ENCODE peak calls at places on chromosomes 12 and 14, in four cellular contexts. One of them, this sample, is unnamed. For H3K4me1, the result is how much of the 10 kb centered on the place peaks cover.

GRCh38 chr14:102944448-102945330 is 22.2 kb downstream of the AMN start:
- DNase-seq in GM12878: no peak
- DNase-seq in A549: no peak
- DNase-seq in HepG2: no peak
- DNase-seq in this sample: no peak

GRCh38 chr12:115341442-115341841 is 657.5 kb upstream of the TBX3 start:
- DNase-seq in GM12878: no peak
- DNase-seq in A549: peak
- DNase-seq in HepG2: no peak
- DNase-seq in this sample: no peak

GRCh38 chr12:105385141-105385540 is 54.6 kb downstream of the C12orf75 start:
- DNase-seq in GM12878: no peak
- DNase-seq in A549: no peak
- DNase-seq in HepG2: no peak
- DNase-seq in this sample: no peak

GRCh38 chr12:108337235-108338223 is 1.6 kb downstream of the CMKLR1 start:
- DNase-seq in GM12878: no peak
- DNase-seq in A549: peak
- DNase-seq in HepG2: peak
- DNase-seq in this sample: peak

GRCh38 chr12:132456186-132456943 is 33.6 kb upstream of the FBRSL1 start:
- DNase-seq in GM12878: no peak
- DNase-seq in A549: no peak
- DNase-seq in HepG2: no peak
- DNase-seq in this sample: no peak

GRCh38 chr14:101072945-101073597 is 169.5 kb upstream of the RTL1 start:
- DNase-seq in GM12878: no peak
- DNase-seq in A549: peak
- DNase-seq in HepG2: peak
- DNase-seq in this sample: peak

GRCh38 chr12:27573972-27574371 is 50.0 kb downstream of the PPFIBP1 start:
- DNase-seq in GM12878: no peak
- DNase-seq in A549: peak
- DNase-seq in HepG2: no peak
- DNase-seq in this sample: no peak

GRCh38 chr12:132279184-132279889 is 50.1 kb downstream of the GALNT9 start:
- DNase-seq in GM12878: no peak
- DNase-seq in A549: peak
- DNase-seq in HepG2: peak
- DNase-seq in this sample: peak

GRCh38 chr12:53729659-53730058 is 2.4 kb upstream of the CALCOCO1 start:
- DNase-seq in GM12878: no peak
- DNase-seq in A549: peak
- DNase-seq in HepG2: peak
- DNase-seq in this sample: no peak

GRCh38 chr14:86288336-86288735 is 758.4 kb downstream of the FLRT2 start:
- DNase-seq in GM12878: no peak
- DNase-seq in A549: no peak
- DNase-seq in HepG2: no peak
- DNase-seq in this sample: no peak

GRCh38 chr12:2974560-2974971 is 15.4 kb downstream of the TEAD4 start:
- DNase-seq in GM12878: no peak
- DNase-seq in A549: no peak
- DNase-seq in HepG2: no peak
- DNase-seq in this sample: no peak

GRCh38 chr14:63614964-63615363 is 26.7 kb downstream of the WDR89 start:
- DNase-seq in GM12878: no peak
- DNase-seq in A549: no peak
- DNase-seq in HepG2: no peak
- DNase-seq in this sample: no peak

GRCh38 chr12:389138-390096 is at the start of gene KDM5A:
- DNase-seq in GM12878: peak
- DNase-seq in A549: peak
- DNase-seq in HepG2: peak
- DNase-seq in this sample: peak

GRCh38 chr12:120358412-120359158 is 10.4 kb downstream of the MSI1 start:
- DNase-seq in GM12878: no peak
- DNase-seq in A549: no peak
- DNase-seq in HepG2: no peak
- DNase-seq in this sample: no peak

GRCh38 chr12:32983332-32983731 is 86.8 kb upstream of the PKP2 start:
- DNase-seq in GM12878: no peak
- DNase-seq in A549: no peak
- DNase-seq in HepG2: no peak
- DNase-seq in this sample: no peak

GRCh38 chr12:127459687-127460086 is 807.3 kb upstream of the TMEM132C start:
- DNase-seq in GM12878: no peak
- DNase-seq in A549: peak
- DNase-seq in HepG2: no peak
- DNase-seq in this sample: no peak

GRCh38 chr12:100267603-100268281 is 765 bp downstream of the SCYL2 start:
- DNase-seq in GM12878: no peak
- DNase-seq in A549: no peak
- DNase-seq in HepG2: peak
- DNase-seq in this sample: no peak

GRCh38 chr14:104363891-104364760 is 215.4 kb upstream of the C14orf180 start:
- DNase-seq in GM12878: no peak
- DNase-seq in A549: no peak
- DNase-seq in HepG2: no peak
- DNase-seq in this sample: no peak
- TF ChIP-seq POLR2AphosphoS2 in GM12878: no peak
- TF ChIP-seq POLR2AphosphoS2 in A549: no peak
- TF ChIP-seq POLR2AphosphoS2 in HepG2: no peak
- TF ChIP-seq POLR2AphosphoS2 in this sample: no peak

DNA sequence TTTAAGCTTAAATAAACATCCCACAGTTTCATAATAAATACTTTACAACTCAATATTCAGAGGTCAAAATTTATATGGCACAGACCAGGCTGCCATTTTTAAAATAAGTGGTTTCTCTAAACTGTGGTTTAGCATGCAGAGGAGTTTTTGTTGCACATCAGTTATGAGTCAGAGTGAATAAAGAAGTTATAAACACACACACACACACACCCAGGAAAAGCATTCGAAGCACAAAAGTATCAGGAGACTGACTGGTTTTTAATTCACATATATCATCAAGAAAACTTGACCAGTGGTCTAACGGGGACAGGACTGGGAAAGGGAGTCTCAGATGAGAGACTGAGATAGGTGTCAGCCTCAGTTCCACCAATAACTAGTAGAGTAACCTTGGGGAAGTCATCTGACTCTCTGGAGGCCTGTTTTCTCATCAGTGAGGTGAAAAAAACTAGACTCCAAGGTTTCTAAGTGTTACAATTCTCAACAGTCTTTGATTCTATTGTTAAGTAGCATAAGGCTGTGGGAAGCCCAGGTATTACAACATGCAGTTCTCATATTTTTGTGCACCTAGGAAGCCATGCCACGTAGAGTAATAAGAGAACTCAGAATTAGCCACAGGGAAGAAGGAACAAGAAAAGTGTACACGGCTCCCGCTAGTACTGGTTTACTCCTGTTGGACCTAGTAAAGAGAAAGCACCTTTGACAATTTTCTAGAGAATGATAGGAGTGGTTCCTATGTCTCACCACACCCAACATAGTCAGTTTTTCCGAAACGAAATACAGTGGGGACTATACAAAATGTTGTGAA is 5.2 kb downstream of the PPTC7 start:
- DNase-seq in GM12878: peak
- DNase-seq in A549: peak
- DNase-seq in HepG2: no peak
- DNase-seq in this sample: peak
- H3K4me1 ChIP-seq in GM12878: under half
- H3K4me1 ChIP-seq in A549: half or more
- H3K4me1 ChIP-seq in HepG2: half or more
- H3K4me1 ChIP-seq in this sample: under half

GRCh38 chr12:20528208-20528607 is 159.9 kb downstream of the PDE3A start:
- DNase-seq in GM12878: no peak
- DNase-seq in A549: peak
- DNase-seq in HepG2: no peak
- DNase-seq in this sample: no peak
- TF ChIP-seq CHD4 in GM12878: no peak
- TF ChIP-seq CHD4 in A549: no peak
- TF ChIP-seq CHD4 in HepG2: no peak
- TF ChIP-seq CHD4 in this sample: no peak

GRCh38 chr12:21879312-21879711 is 61.9 kb downstream of the ABCC9 start:
- DNase-seq in GM12878: no peak
- DNase-seq in A549: no peak
- DNase-seq in HepG2: no peak
- DNase-seq in this sample: no peak

GRCh38 chr12:21884942-21885341 is 56.3 kb downstream of the ABCC9 start:
- DNase-seq in GM12878: no peak
- DNase-seq in A549: no peak
- DNase-seq in HepG2: no peak
- DNase-seq in this sample: no peak

GRCh38 chr12:21877583-21877982 is 63.6 kb downstream of the ABCC9 start:
- DNase-seq in GM12878: no peak
- DNase-seq in A549: no peak
- DNase-seq in HepG2: no peak
- DNase-seq in this sample: no peak

GRCh38 chr12:21882635-21883034 is 58.6 kb downstream of the ABCC9 start:
- DNase-seq in GM12878: no peak
- DNase-seq in A549: no peak
- DNase-seq in HepG2: no peak
- DNase-seq in this sample: no peak

DNA sequence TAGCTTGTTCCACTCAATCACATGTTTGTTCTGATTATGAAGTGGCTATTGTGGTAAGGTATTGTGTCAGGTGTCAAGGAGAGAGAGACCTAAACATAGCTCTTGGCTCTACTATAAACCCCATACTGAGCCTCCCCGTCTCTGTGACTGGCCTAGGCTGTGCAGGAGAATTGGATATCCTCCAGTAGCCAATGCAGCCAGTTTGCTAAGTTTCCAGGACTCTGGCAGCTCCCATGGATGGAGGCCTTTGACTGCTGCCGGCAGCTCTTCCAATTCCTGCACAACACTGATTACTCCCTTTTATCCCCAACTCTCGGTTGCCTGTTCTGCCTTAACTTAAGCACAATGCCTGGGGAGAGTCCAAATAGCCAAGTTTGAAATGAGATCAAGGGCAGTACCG is 59.3 kb downstream of the ABCC9 start:
- DNase-seq in GM12878: no peak
- DNase-seq in A549: no peak
- DNase-seq in HepG2: no peak
- DNase-seq in this sample: no peak
- TF ChIP-seq POLR2AphosphoS2 in GM12878: no peak
- TF ChIP-seq POLR2AphosphoS2 in A549: no peak
- TF ChIP-seq POLR2AphosphoS2 in HepG2: no peak
- TF ChIP-seq POLR2AphosphoS2 in this sample: no peak

GRCh38 chr14:34203271-34203722 is 252.4 kb upstream of the EGLN3 start:
- DNase-seq in GM12878: no peak
- DNase-seq in A549: peak
- DNase-seq in HepG2: no peak
- DNase-seq in this sample: no peak

GRCh38 chr14:34204774-34205173 is 253.9 kb upstream of the EGLN3 start:
- DNase-seq in GM12878: no peak
- DNase-seq in A549: no peak
- DNase-seq in HepG2: no peak
- DNase-seq in this sample: no peak

GRCh38 chr14:34205799-34206198 is 254.9 kb upstream of the EGLN3 start:
- DNase-seq in GM12878: no peak
- DNase-seq in A549: no peak
- DNase-seq in HepG2: no peak
- DNase-seq in this sample: no peak

GRCh38 chr14:34199585-34199984 is 248.7 kb upstream of the EGLN3 start:
- DNase-seq in GM12878: no peak
- DNase-seq in A549: no peak
- DNase-seq in HepG2: no peak
- DNase-seq in this sample: no peak

GRCh38 chr14:34201909-34202622 is 251.2 kb upstream of the EGLN3 start:
- DNase-seq in GM12878: no peak
- DNase-seq in A549: no peak
- DNase-seq in HepG2: no peak
- DNase-seq in this sample: no peak
- H3K4me1 ChIP-seq in GM12878: under half
- H3K4me1 ChIP-seq in A549: under half
- H3K4me1 ChIP-seq in HepG2: under half
- H3K4me1 ChIP-seq in this sample: under half

GRCh38 chr12:88977115-88977514 is 375.2 kb downstream of the DUSP6 start:
- DNase-seq in GM12878: no peak
- DNase-seq in A549: no peak
- DNase-seq in HepG2: no peak
- DNase-seq in this sample: no peak
- TF ChIP-seq CHD4 in GM12878: no peak
- TF ChIP-seq CHD4 in A549: no peak
- TF ChIP-seq CHD4 in HepG2: no peak
- TF ChIP-seq CHD4 in this sample: no peak

DNA sequence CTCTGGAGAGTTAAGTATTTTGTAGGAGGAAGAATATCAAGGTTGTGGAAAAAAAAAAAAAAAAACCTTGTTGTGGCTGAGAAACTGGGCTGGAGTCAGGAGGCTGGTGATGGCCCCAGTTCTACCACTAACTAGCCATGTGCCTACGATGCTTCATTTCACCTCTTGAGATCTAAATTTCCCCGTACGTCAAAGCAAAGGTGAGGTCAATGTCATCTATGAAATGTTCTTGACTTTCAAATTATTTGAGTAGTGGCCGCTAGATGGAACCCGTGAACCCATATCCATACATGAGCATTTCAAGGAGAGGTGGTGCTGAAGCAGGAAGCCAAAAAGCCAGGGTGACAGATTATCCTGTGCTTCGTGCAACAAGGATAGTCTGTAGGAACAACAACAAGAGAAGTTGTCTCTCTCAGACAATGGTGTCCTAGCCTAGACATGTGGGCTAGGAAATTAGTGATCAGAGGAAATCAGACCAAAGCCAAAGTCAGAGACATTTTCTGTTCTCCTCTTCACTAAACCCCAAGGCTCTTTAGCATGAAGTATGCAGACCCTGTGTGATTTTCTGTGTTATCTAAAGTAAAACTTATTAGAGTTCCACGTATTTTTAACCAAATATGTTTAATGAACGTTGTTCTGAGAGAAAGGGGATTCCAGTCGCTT is 95.5 kb upstream of the ETV6 start:
- DNase-seq in GM12878: peak
- DNase-seq in A549: peak
- DNase-seq in HepG2: peak
- DNase-seq in this sample: peak
- TF ChIP-seq POLR2AphosphoS2 in GM12878: no peak
- TF ChIP-seq POLR2AphosphoS2 in A549: no peak
- TF ChIP-seq POLR2AphosphoS2 in HepG2: no peak
- TF ChIP-seq POLR2AphosphoS2 in this sample: no peak

GRCh38 chr14:91284791-91285548 is 40.5 kb upstream of the GPR68 start:
- DNase-seq in GM12878: no peak
- DNase-seq in A549: no peak
- DNase-seq in HepG2: no peak
- DNase-seq in this sample: no peak
- H3K4me1 ChIP-seq in GM12878: under half
- H3K4me1 ChIP-seq in A549: under half
- H3K4me1 ChIP-seq in HepG2: under half
- H3K4me1 ChIP-seq in this sample: under half

GRCh38 chr12:103956515-103957027 is 9.1 kb upstream of the TDG start:
- DNase-seq in GM12878: no peak
- DNase-seq in A549: no peak
- DNase-seq in HepG2: peak
- DNase-seq in this sample: no peak
- TF ChIP-seq CHD4 in GM12878: no peak
- TF ChIP-seq CHD4 in A549: no peak
- TF ChIP-seq CHD4 in HepG2: no peak
- TF ChIP-seq CHD4 in this sample: no peak